ENCODE peak calls at places on chromosomes 13 and 19, in eight cellular contexts. A, B, O, G, V, I, Y and W are unnamed samples.

GRCh38 chr13:47594833-47595232 is 406.2 kb downstream of the SUCLA2 start:
- DNase-seq in A (no peak), B (no peak), O (no peak), G (peak; percentile 2), V (no peak), I (no peak), Y (no peak), W (peak; percentile 41)

GRCh38 chr13:112391747-112392146 is 15.6 kb downstream of the SPACA7 start:
- DNase-seq in A (no peak), B (no peak), O (no peak), G (no peak), V (no peak), I (no peak), Y (no peak), W (no peak)

GRCh38 chr19:53272044-53272443 is 4.5 kb upstream of the VN1R4 start:
- DNase-seq in A (no peak), B (no peak), O (no peak), G (no peak), V (no peak), I (no peak), Y (no peak), W (no peak)

GRCh38 chr13:44664308-44664707 is 88.2 kb upstream of the TSC22D1 start:
- DNase-seq in A (no peak), B (no peak), O (no peak), G (no peak), V (no peak), I (no peak), Y (no peak), W (peak; percentile 28)

GRCh38 chr13:99655351-99656091 is 154.2 kb downstream of the TM9SF2 start:
- DNase-seq in A (no peak), B (no peak), O (peak; percentile 90), G (no peak), V (no peak), I (no peak), Y (peak; percentile 72), W (no peak)

GRCh38 chr13:74191036-74191809 is 57.0 kb upstream of the KLF12 start:
- DNase-seq in A (peak; percentile 63), B (no peak), O (no peak), G (no peak), V (no peak), I (no peak), Y (no peak), W (no peak)

GRCh38 chr13:25462301-25463125 is 90.7 kb downstream of the ATP8A2 start:
- DNase-seq in A (no peak), B (no peak), O (no peak), G (no peak), V (no peak), I (no peak), Y (no peak), W (no peak)

GRCh38 chr13:99293178-99293577 is 14.0 kb downstream of the GPR183 start:
- DNase-seq in A (no peak), B (no peak), O (no peak), G (no peak), V (no peak), I (no peak), Y (no peak), W (no peak)

GRCh38 chr19:13872695-13873389 is 4.1 kb upstream of the NANOS3 start:
- DNase-seq in A (peak; percentile 39), B (no peak), O (no peak), G (no peak), V (peak; percentile 92), I (no peak), Y (no peak), W (peak; percentile 95)

GRCh38 chr13:98397861-98398260 is 179.0 kb downstream of the STK24 start:
- DNase-seq in A (no peak), B (no peak), O (no peak), G (no peak), V (no peak), I (no peak), Y (no peak), W (no peak)

GRCh38 chr19:6233827-6234511 is 45.8 kb downstream of the MLLT1 start:
- DNase-seq in A (peak; percentile 28), B (no peak), O (no peak), G (no peak), V (peak; percentile 39), I (no peak), Y (no peak), W (no peak)

GRCh38 chr13:56015919-56016318 is 1124.8 kb upstream of the PRR20A start:
- DNase-seq in A (no peak), B (no peak), O (no peak), G (no peak), V (no peak), I (no peak), Y (no peak), W (no peak)

GRCh38 chr13:111855016-111855590 is 211.8 kb upstream of the SOX1 start:
- DNase-seq in A (no peak), B (no peak), O (no peak), G (no peak), V (no peak), I (no peak), Y (no peak), W (no peak)

GRCh38 chr13:30143671-30144400 is 163.5 kb downstream of the KATNAL1 start:
- DNase-seq in A (no peak), B (no peak), O (no peak), G (no peak), V (no peak), I (no peak), Y (no peak), W (no peak)

GRCh38 chr13:73261739-73262216 is 203.0 kb downstream of the KLF5 start:
- DNase-seq in A (no peak), B (no peak), O (no peak), G (no peak), V (no peak), I (no peak), Y (no peak), W (no peak)

GRCh38 chr19:13212759-13213330 is 62.6 kb downstream of the IER2 start:
- DNase-seq in A (peak; percentile 39), B (no peak), O (peak; percentile 56), G (no peak), V (peak; percentile 83), I (peak; percentile 20), Y (peak; percentile 58), W (peak; percentile 91)

GRCh38 chr13:110799246-110800236 is 86.0 kb downstream of the ING1 start:
- DNase-seq in A (peak; percentile 24), B (peak; percentile 90), O (no peak), G (no peak), V (no peak), I (no peak), Y (no peak), W (no peak)

GRCh38 chr19:44789943-44790467 is 12.3 kb downstream of the CBLC start:
- DNase-seq in A (no peak), B (no peak), O (no peak), G (no peak), V (no peak), I (no peak), Y (no peak), W (no peak)

GRCh38 chr19:44796701-44797115 is 12.2 kb upstream of the BCAM start:
- DNase-seq in A (peak; percentile 26), B (no peak), O (no peak), G (no peak), V (no peak), I (no peak), Y (peak; percentile 96), W (peak; percentile 73)

GRCh38 chr19:44795398-44795987 is 13.4 kb upstream of the BCAM start:
- DNase-seq in A (no peak), B (no peak), O (no peak), G (no peak), V (no peak), I (no peak), Y (no peak), W (no peak)

GRCh38 chr19:44792286-44792685 is 14.6 kb downstream of the CBLC start:
- DNase-seq in A (no peak), B (no peak), O (no peak), G (no peak), V (no peak), I (no peak), Y (no peak), W (no peak)

GRCh38 chr19:44794610-44795009 is 14.3 kb upstream of the BCAM start:
- DNase-seq in A (no peak), B (no peak), O (no peak), G (no peak), V (no peak), I (no peak), Y (no peak), W (no peak)
- TF ChIP-seq POLR2AphosphoS5 in A (no peak), B (no peak), O (no peak), G (no peak), V (no peak), I (no peak), Y (no peak), W (no peak)

DNA sequence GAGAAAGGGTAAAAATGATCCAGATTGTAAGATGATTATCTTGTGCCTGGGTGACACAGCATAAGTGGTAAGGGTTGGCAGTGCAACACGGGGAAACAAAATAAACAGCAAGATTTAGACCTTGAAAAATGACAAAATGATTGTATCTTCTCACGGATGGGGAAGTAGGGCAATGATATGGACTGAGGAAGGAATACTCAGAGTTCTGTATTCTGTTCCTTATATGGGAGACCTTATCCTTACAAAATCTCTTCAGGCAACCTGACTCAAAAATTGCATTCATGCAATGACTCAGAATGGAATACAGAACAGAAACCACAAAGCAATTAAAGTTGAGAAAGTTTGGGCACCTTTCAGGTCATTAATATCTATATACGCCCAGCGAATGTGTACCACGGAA is 149.0 kb downstream of the HS6ST3 start:
- DNase-seq in A (no peak), B (no peak), O (no peak), G (no peak), V (no peak), I (no peak), Y (no peak), W (no peak)
- TF ChIP-seq EZH2 in A (no peak), B (no peak), O (no peak), G (no peak), V (no peak), I (no peak), Y (no peak), W (no peak)

GRCh38 chr19:18280247-18281081 is 958 bp downstream of the JUND start:
- DNase-seq in A (peak; percentile 76), B (no peak), O (no peak), G (no peak), V (peak; percentile 84), I (no peak), Y (peak; percentile 52), W (peak; percentile 46)

GRCh38 chr19:18281082-18282020 is at the start of gene JUND:
- DNase-seq in A (peak; percentile 98), B (no peak), O (peak; percentile 93), G (peak; percentile 90), V (peak; percentile 84), I (peak; percentile 88), Y (peak; percentile 92), W (peak; percentile 97)

GRCh38 chr19:18279516-18280246 is 1.7 kb downstream of the JUND start:
- DNase-seq in A (peak; percentile 96), B (peak; percentile 70), O (peak; percentile 83), G (peak; percentile 81), V (peak; percentile 86), I (peak; percentile 78), Y (peak; percentile 93), W (peak; percentile 97)

GRCh38 chr19:18279266-18279515 is 2.2 kb downstream of the JUND start:
- DNase-seq in A (no peak), B (no peak), O (no peak), G (no peak), V (no peak), I (no peak), Y (no peak), W (no peak)

GRCh38 chr19:18278521-18279265 is 2.7 kb downstream of the JUND start:
- DNase-seq in A (peak; percentile 14), B (no peak), O (no peak), G (no peak), V (peak; percentile 29), I (no peak), Y (no peak), W (peak; percentile 43)
- TF ChIP-seq POLR2AphosphoS5 in A (no peak), B (no peak), O (no peak), G (peak; percentile 67), V (no peak), I (peak; percentile 18), Y (no peak), W (no peak)

GRCh38 chr13:48998893-48999292 is 23.2 kb downstream of the FNDC3A start:
- DNase-seq in A (no peak), B (no peak), O (no peak), G (no peak), V (no peak), I (no peak), Y (no peak), W (no peak)
- TF ChIP-seq EZH2 in A (no peak), B (no peak), O (no peak), G (no peak), V (no peak), I (no peak), Y (no peak), W (no peak)